ENCODE peak calls at places on chromosomes 4 and X, in five cellular contexts. One of them, this sample, is unnamed.

GRCh38 chr4:72538006-72538405 is 31.0 kb downstream of the ADAMTS3 start:
- DNase-seq in right lobe of liver: no peak
- DNase-seq in lower leg skin: no peak
- DNase-seq in B cell: no peak
- DNase-seq in AG04449: no peak
- DNase-seq in this sample: no peak

GRCh38 chr4:88002786-88003185 is 4.6 kb upstream of the PKD2 start:
- DNase-seq in AG04449: no peak
- DNase-seq in right lobe of liver: no peak
- DNase-seq in lower leg skin: no peak
- DNase-seq in B cell: no peak
- DNase-seq in this sample: no peak

GRCh38 chr4:8181844-8182243 is 17.2 kb upstream of the SH3TC1 start:
- DNase-seq in right lobe of liver: no peak
- DNase-seq in AG04449: no peak
- DNase-seq in B cell: no peak
- DNase-seq in lower leg skin: no peak
- DNase-seq in this sample: no peak

GRCh38 chr4:20612313-20612712 is 87.9 kb upstream of the PACRGL start:
- DNase-seq in right lobe of liver: no peak
- DNase-seq in AG04449: no peak
- DNase-seq in lower leg skin: no peak
- DNase-seq in B cell: no peak
- DNase-seq in this sample: no peak

GRCh38 chrX:39497717-39498265 is 600.0 kb downstream of the BCOR start:
- DNase-seq in B cell: no peak
- DNase-seq in AG04449: no peak
- DNase-seq in lower leg skin: no peak
- DNase-seq in right lobe of liver: no peak
- DNase-seq in this sample: no peak

GRCh38 chr4:86497131-86497530 is 97.0 kb upstream of the PTPN13 start:
- DNase-seq in lower leg skin: no peak
- DNase-seq in B cell: no peak
- DNase-seq in AG04449: no peak
- DNase-seq in right lobe of liver: no peak
- DNase-seq in this sample: no peak

GRCh38 chr4:76811604-76812412 is 86.1 kb downstream of the SOWAHB start:
- DNase-seq in lower leg skin: no peak
- DNase-seq in right lobe of liver: no peak
- DNase-seq in B cell: no peak
- DNase-seq in AG04449: peak
- DNase-seq in this sample: no peak

GRCh38 chr4:86512631-86513030 is 81.5 kb upstream of the PTPN13 start:
- DNase-seq in lower leg skin: no peak
- DNase-seq in B cell: no peak
- DNase-seq in right lobe of liver: no peak
- DNase-seq in AG04449: no peak
- DNase-seq in this sample: no peak

GRCh38 chrX:152958047-152958446 is 35.9 kb downstream of the PNMA5 start:
- DNase-seq in AG04449: no peak
- DNase-seq in right lobe of liver: no peak
- DNase-seq in B cell: no peak
- DNase-seq in lower leg skin: no peak
- DNase-seq in this sample: peak

GRCh38 chrX:112857478-112857878 is 16.8 kb upstream of the AMOT start:
- DNase-seq in right lobe of liver: no peak
- DNase-seq in AG04449: no peak
- DNase-seq in lower leg skin: no peak
- DNase-seq in B cell: no peak
- DNase-seq in this sample: peak

GRCh38 chr4:105025263-105026017 is 121.2 kb upstream of the TET2 start:
- DNase-seq in B cell: no peak
- DNase-seq in right lobe of liver: no peak
- DNase-seq in AG04449: no peak
- DNase-seq in lower leg skin: no peak
- DNase-seq in this sample: no peak
- TF ChIP-seq CTCF in B cell: no peak
- TF ChIP-seq CTCF in right lobe of liver: no peak
- TF ChIP-seq CTCF in AG04449: no peak
- TF ChIP-seq CTCF in lower leg skin: no peak
- TF ChIP-seq CTCF in this sample: no peak

DNA sequence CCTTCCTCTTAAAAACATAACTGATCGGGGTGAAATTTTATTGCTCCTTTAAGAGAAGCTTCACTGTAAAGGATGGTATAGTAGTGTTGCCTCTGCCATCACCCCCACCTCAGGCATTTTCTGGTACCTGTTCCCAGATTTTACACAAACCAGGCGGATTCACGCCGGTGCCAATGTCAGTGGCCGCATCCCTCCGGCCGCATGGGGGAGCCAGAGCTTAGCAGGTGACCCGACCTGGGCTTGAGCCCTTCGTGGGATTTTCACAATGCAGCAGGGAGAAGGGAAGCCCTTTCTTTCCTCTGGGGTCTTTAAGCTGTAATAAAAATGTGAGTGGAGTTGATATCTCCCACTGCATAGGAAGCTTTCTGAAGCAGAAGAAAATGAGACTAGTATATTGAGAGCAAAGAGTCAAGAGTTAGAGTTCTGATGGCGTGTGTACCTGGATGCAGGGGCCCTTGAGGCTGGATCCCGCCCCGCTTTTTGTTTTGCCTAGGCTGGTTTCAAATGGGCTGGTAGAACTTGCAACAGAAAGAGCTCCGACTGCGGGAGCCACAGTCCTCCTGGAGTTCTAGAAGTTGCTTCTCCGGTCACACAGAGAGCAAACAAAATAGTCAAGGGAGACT is 59.4 kb downstream of the POLR2B start:
- DNase-seq in lower leg skin: peak
- DNase-seq in AG04449: no peak
- DNase-seq in B cell: no peak
- DNase-seq in right lobe of liver: peak
- DNase-seq in this sample: peak
- TF ChIP-seq CTCF in lower leg skin: peak
- TF ChIP-seq CTCF in AG04449: peak
- TF ChIP-seq CTCF in B cell: no peak
- TF ChIP-seq CTCF in right lobe of liver: peak
- TF ChIP-seq CTCF in this sample: peak

DNA sequence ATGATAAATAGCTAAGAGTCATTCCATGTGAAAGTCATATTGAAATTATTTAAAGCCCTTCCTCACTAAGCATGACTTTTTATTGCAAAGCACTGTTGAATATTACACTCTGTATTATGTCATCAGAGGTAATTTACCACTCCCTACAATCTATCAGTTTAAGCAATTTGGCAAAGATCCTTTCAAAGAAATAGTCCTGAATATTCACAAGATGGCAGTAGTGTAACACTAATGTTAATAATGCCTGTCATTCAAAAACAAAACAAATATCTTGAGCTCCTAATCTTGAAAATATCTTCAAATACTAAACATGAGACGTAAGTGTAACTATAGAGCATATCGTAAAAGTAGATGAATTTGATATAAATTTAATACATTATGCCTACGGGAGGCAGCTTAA is 208.6 kb upstream of the TECRL start:
- DNase-seq in B cell: no peak
- DNase-seq in AG04449: no peak
- DNase-seq in right lobe of liver: no peak
- DNase-seq in lower leg skin: no peak
- DNase-seq in this sample: no peak
- TF ChIP-seq CTCF in B cell: no peak
- TF ChIP-seq CTCF in AG04449: no peak
- TF ChIP-seq CTCF in right lobe of liver: no peak
- TF ChIP-seq CTCF in lower leg skin: no peak
- TF ChIP-seq CTCF in this sample: no peak

GRCh38 chrX:23902419-23902818 is 5.3 kb downstream of the APOO start:
- DNase-seq in AG04449: no peak
- DNase-seq in right lobe of liver: no peak
- DNase-seq in lower leg skin: no peak
- DNase-seq in B cell: no peak
- DNase-seq in this sample: no peak
- TF ChIP-seq CTCF in AG04449: peak
- TF ChIP-seq CTCF in right lobe of liver: peak
- TF ChIP-seq CTCF in lower leg skin: no peak
- TF ChIP-seq CTCF in B cell: peak
- TF ChIP-seq CTCF in this sample: no peak

DNA sequence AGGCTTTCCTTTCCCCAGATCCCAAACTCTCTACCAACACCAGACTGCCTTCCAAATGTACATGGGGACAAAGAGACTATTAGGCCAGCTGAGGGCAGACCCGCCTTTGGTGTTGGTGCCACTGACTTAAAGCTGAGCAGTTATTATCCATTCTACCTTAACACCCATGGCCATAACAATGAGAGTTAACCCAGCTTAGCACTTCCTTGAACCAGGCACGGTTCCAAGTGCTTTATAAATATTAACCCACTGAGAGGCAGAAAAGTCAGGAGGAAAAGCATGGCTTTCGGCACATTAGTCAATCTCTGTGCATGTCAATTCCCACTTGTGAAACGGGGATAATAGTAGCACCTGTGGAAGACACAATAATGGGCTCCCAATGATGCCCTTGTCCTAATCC is 243.1 kb upstream of the ANXA3 start:
- DNase-seq in B cell: no peak
- DNase-seq in AG04449: no peak
- DNase-seq in lower leg skin: no peak
- DNase-seq in right lobe of liver: no peak
- DNase-seq in this sample: no peak
- TF ChIP-seq CTCF in B cell: no peak
- TF ChIP-seq CTCF in AG04449: no peak
- TF ChIP-seq CTCF in lower leg skin: no peak
- TF ChIP-seq CTCF in right lobe of liver: no peak
- TF ChIP-seq CTCF in this sample: no peak

DNA sequence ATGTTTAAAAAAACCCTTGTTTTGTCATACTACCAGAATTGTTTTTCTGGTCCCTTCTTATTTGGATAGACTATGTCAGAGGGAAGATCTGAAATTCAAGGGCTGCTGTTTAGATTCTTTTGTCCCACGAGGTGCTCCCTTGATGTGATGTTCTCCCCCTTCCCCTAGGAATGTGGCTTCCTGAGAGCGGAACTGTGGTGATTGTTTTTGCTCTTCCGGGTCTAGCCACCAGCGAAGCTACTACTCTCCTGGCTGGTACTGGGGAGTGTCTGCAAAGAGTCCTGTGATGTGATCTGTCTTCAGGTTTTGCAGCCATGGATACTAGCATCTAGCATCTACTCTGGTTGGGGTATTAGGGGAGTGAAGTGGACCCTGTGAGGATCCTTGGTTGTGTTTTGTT is 271.1 kb downstream of the DCAF12L2 start:
- DNase-seq in AG04449: no peak
- DNase-seq in lower leg skin: no peak
- DNase-seq in B cell: no peak
- DNase-seq in right lobe of liver: no peak
- DNase-seq in this sample: no peak
- TF ChIP-seq CTCF in AG04449: no peak
- TF ChIP-seq CTCF in lower leg skin: no peak
- TF ChIP-seq CTCF in B cell: no peak
- TF ChIP-seq CTCF in right lobe of liver: no peak
- TF ChIP-seq CTCF in this sample: no peak

GRCh38 chr4:98544141-98544817 is 114.1 kb downstream of the TSPAN5 start:
- DNase-seq in lower leg skin: no peak
- DNase-seq in AG04449: no peak
- DNase-seq in right lobe of liver: no peak
- DNase-seq in B cell: no peak
- DNase-seq in this sample: no peak

GRCh38 chr4:98542011-98542410 is 116.4 kb downstream of the TSPAN5 start:
- DNase-seq in lower leg skin: no peak
- DNase-seq in AG04449: no peak
- DNase-seq in B cell: no peak
- DNase-seq in right lobe of liver: no peak
- DNase-seq in this sample: no peak

GRCh38 chr4:98544818-98545399 is 113.5 kb downstream of the TSPAN5 start:
- DNase-seq in right lobe of liver: no peak
- DNase-seq in AG04449: no peak
- DNase-seq in B cell: no peak
- DNase-seq in lower leg skin: no peak
- DNase-seq in this sample: no peak

GRCh38 chr4:98546910-98547544 is 111.4 kb downstream of the TSPAN5 start:
- DNase-seq in lower leg skin: no peak
- DNase-seq in AG04449: no peak
- DNase-seq in B cell: no peak
- DNase-seq in right lobe of liver: no peak
- DNase-seq in this sample: no peak
- TF ChIP-seq CTCF in lower leg skin: no peak
- TF ChIP-seq CTCF in AG04449: peak
- TF ChIP-seq CTCF in B cell: no peak
- TF ChIP-seq CTCF in right lobe of liver: no peak
- TF ChIP-seq CTCF in this sample: no peak

DNA sequence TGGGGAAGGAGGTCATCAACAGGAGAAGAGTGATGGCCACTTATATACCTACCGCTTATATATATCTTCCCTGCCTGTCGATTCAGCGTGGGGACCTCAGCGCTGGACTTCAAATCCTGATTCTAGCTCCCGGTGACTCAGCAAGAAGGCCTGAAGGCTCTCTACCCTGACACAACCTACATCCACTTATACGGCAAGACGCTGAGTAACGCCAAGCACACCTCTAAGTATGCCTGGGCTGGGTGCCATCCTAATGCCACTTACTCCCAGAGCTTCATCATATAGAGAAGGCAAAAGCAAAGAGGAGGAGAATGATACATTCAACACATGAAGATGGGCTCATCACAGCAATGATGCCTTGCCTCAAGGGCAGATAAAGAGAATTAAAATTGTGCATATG is 198.3 kb downstream of the CHIC2 start:
- DNase-seq in AG04449: no peak
- DNase-seq in lower leg skin: no peak
- DNase-seq in B cell: no peak
- DNase-seq in right lobe of liver: no peak
- DNase-seq in this sample: no peak
- TF ChIP-seq CTCF in AG04449: no peak
- TF ChIP-seq CTCF in lower leg skin: no peak
- TF ChIP-seq CTCF in B cell: no peak
- TF ChIP-seq CTCF in right lobe of liver: no peak
- TF ChIP-seq CTCF in this sample: no peak

GRCh38 chr4:171785392-171785791 is 27.8 kb upstream of the GALNTL6 start:
- DNase-seq in B cell: no peak
- DNase-seq in right lobe of liver: no peak
- DNase-seq in AG04449: no peak
- DNase-seq in lower leg skin: no peak
- DNase-seq in this sample: no peak
- TF ChIP-seq CTCF in B cell: peak
- TF ChIP-seq CTCF in right lobe of liver: no peak
- TF ChIP-seq CTCF in AG04449: no peak
- TF ChIP-seq CTCF in lower leg skin: no peak
- TF ChIP-seq CTCF in this sample: no peak

DNA sequence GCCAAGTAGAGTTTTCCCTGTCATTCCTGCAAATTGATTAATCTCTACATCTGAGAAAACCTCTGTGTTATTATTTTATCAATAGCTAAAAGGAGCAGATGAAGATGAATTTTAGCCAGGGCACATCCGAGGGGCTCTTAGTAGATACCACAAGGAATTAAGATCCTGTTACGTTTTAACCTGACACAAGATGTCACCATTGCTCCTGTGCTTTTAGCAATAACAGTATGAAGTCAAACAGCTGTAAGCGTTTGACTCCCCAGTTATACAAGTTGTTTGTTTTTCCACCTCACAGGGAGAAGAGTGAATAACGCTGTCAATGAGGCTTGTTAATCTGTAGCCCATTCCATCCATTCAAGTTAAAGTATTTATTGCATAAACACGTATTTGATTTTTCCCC is 76.0 kb upstream of the AP1S2 start:
- DNase-seq in AG04449: no peak
- DNase-seq in right lobe of liver: no peak
- DNase-seq in B cell: no peak
- DNase-seq in lower leg skin: no peak
- DNase-seq in this sample: peak
- TF ChIP-seq CTCF in AG04449: peak
- TF ChIP-seq CTCF in right lobe of liver: no peak
- TF ChIP-seq CTCF in B cell: no peak
- TF ChIP-seq CTCF in lower leg skin: no peak
- TF ChIP-seq CTCF in this sample: no peak